ENCODE peak calls at places on chromosome 13, in four cellular contexts. Z is activated T-cell treated with anti-CD3 and anti-CD28 coated beads, Interleukin-2, amount 50 U/mL, for 72 hours; N is pulmonary artery endothelial cell; G is substantia nigra. Y is an unnamed sample.
A peak's percentile ranks its signal among the peaks of the same experiment; 100 is the strongest.

GRCh38 chr13:96772426-96772825 is 221.8 kb downstream of the OXGR1 start:
- DNase-seq in N (no peak), G (no peak), Z (no peak), Y (no peak)

GRCh38 chr13:20160346-20161274 is at the start of gene GJA3:
- DNase-seq in Z (peak; percentile 74), N (no peak), G (no peak), Y (peak; percentile 53)

GRCh38 chr13:46983881-46984280 is 87.0 kb upstream of the HTR2A start:
- DNase-seq in G (no peak), Z (no peak), N (no peak), Y (no peak)

GRCh38 chr13:67493835-67494234 is 263.7 kb upstream of the PCDH9 start:
- DNase-seq in Z (no peak), N (no peak), G (no peak), Y (no peak)

GRCh38 chr13:90420683-90421082 is 926.8 kb upstream of the MIR17HG start:
- DNase-seq in N (no peak), Z (no peak), G (no peak), Y (no peak)

GRCh38 chr13:43473437-43473836 is 313.3 kb downstream of the ENOX1 start:
- DNase-seq in N (no peak), Z (no peak), G (peak; percentile 5), Y (no peak)

GRCh38 chr13:80276371-80277289 is 64.3 kb downstream of the SPRY2 start:
- DNase-seq in Z (no peak), N (peak; percentile 74), G (no peak), Y (no peak)

GRCh38 chr13:110298566-110299321 is 8.2 kb downstream of the COL4A1 start:
- DNase-seq in Z (peak; percentile 55), N (no peak), G (no peak), Y (peak; percentile 46)

GRCh38 chr13:110583178-110583865 is 21.8 kb upstream of the RAB20 start:
- DNase-seq in G (no peak), Z (no peak), N (no peak), Y (no peak)

GRCh38 chr13:100124265-100124664 is 35.4 kb downstream of the PCCA start:
- DNase-seq in N (no peak), Z (no peak), G (no peak), Y (no peak)

GRCh38 chr13:110950819-110951570 is 36.1 kb upstream of the ANKRD10 start:
- DNase-seq in Z (no peak), N (no peak), G (no peak), Y (no peak)

GRCh38 chr13:95494082-95494681 is 58.3 kb upstream of the CLDN10 start:
- DNase-seq in G (no peak), N (peak; percentile 40), Z (no peak), Y (no peak)

GRCh38 chr13:90448466-90449037 is 898.9 kb upstream of the MIR17HG start:
- DNase-seq in Z (no peak), N (no peak), G (no peak), Y (no peak)

GRCh38 chr13:112171570-112171965 is 104.6 kb downstream of the SOX1 start:
- DNase-seq in N (no peak), Z (no peak), G (no peak), Y (no peak)

GRCh38 chr13:36355632-36356031 is 9.4 kb upstream of the SPART start:
- DNase-seq in N (no peak), Z (no peak), G (no peak), Y (no peak)

GRCh38 chr13:44764334-44764733 is 188.2 kb upstream of the TSC22D1 start:
- DNase-seq in N (no peak), Z (no peak), G (no peak), Y (no peak)

GRCh38 chr13:51315658-51316057 is 23.8 kb upstream of the SERPINE3 start:
- DNase-seq in N (no peak), G (no peak), Z (no peak), Y (no peak)

Y was measured in T-helper 2 cell treated with Interferon-gamma antibody and Interleukin-4, amounts not matched to agents 5 μg/mL and 100 μg/mL, for 36 hours.